ENCODE peak calls at places on chromosomes 16 and 17, in ten cellular contexts. R is NCI-H748 treated with DMSO at 0.1 percent for 48 hours, Q is heart left ventricle, I is HS-5, U is DMS 273 treated with DMSO at 0.1 percent for 48 hours, X is T-cell, H is GM23338, F is NCI-H1694 treated with DMSO at 0.1 percent for 48 hours, T is HEK293T, Y is fibroblast of mammary gland. G is an unnamed sample.

GRCh38 chr17:41645371-41646063 is 21.1 kb upstream of the KRT17 start:
- DNase-seq in Q (no peak), U (no peak), H (no peak), R (no peak), I (no peak), X (no peak), F (no peak), T (no peak), Y (peak), G (no peak)

GRCh38 chr17:38970128-38970527 is 2.9 kb upstream of the FBXO47 start:
- DNase-seq in X (no peak), I (no peak), T (no peak), U (no peak), Y (no peak), R (no peak), Q (no peak), H (peak), F (no peak), G (peak)

GRCh38 chr17:64508683-64509082 is 1.9 kb downstream of the CEP95 start:
- DNase-seq in F (no peak), I (no peak), R (no peak), Y (no peak), U (no peak), T (no peak), Q (no peak), X (no peak), H (no peak), G (no peak)

GRCh38 chr16:47880653-47881052 is 275.1 kb downstream of the ABCC12 start:
- DNase-seq in F (no peak), X (no peak), I (no peak), H (no peak), T (no peak), Y (peak), Q (no peak), R (no peak), U (no peak), G (no peak)

GRCh38 chr17:43839670-43840101 is 6.7 kb upstream of the MPP3 start:
- DNase-seq in I (no peak), Y (no peak), H (peak), Q (no peak), F (peak), R (peak), X (no peak), T (no peak), U (no peak), G (peak)

GRCh38 chr17:61416540-61417363 is 17.1 kb downstream of the TBX2 start:
- DNase-seq in F (peak), Q (peak), X (no peak), R (peak), T (peak), H (peak), U (peak), Y (peak), I (peak), G (peak)

GRCh38 chr17:76953926-76954325 is 85.7 kb downstream of the MGAT5B start:
- DNase-seq in Y (no peak), Q (no peak), U (no peak), I (no peak), R (no peak), H (no peak), T (no peak), X (no peak), F (no peak), G (no peak)

GRCh38 chr16:72129976-72130656 is 36.5 kb downstream of the DHX38 start:
- DNase-seq in H (no peak), R (no peak), I (no peak), X (no peak), F (no peak), Y (no peak), Q (no peak), U (no peak), T (no peak), G (no peak)

GRCh38 chr17:80926601-80927250 is 64.9 kb upstream of the CHMP6 start:
- DNase-seq in X (no peak), I (no peak), U (no peak), R (no peak), H (no peak), Q (no peak), F (no peak), T (no peak), Y (no peak), G (no peak)

GRCh38 chr17:30290696-30291570 is 811 bp downstream of the BLMH start:
- DNase-seq in I (no peak), U (peak), F (peak), T (peak), Y (peak), H (peak), Q (peak), X (no peak), R (peak), G (peak)

GRCh38 chr17:50173335-50173941 is 7.6 kb downstream of the SGCA start:
- DNase-seq in R (no peak), Y (peak), T (no peak), Q (peak), H (peak), I (peak), X (no peak), F (no peak), U (no peak), G (no peak)

GRCh38 chr16:53511084-53511402 is 8.0 kb upstream of the AKTIP start:
- DNase-seq in X (no peak), T (no peak), F (no peak), R (no peak), Y (no peak), Q (no peak), I (no peak), U (no peak), H (no peak), G (no peak)

GRCh38 chr16:79007614-79008013 is 592.9 kb downstream of the MAF start:
- DNase-seq in T (no peak), F (no peak), Q (no peak), Y (no peak), U (no peak), H (no peak), R (no peak), X (no peak), I (no peak), G (no peak)